ENCODE peak calls at places on chromosomes 5 and 9, in five cellular contexts. One of them, this sample, is unnamed.

GRCh38 chr5:52725065-52725746 is 62.5 kb upstream of the ITGA1 start:
- DNase-seq in sigmoid colon: no peak
- DNase-seq in K562: no peak
- DNase-seq in GM12878: no peak
- DNase-seq in transverse colon: peak; percentile 35
- DNase-seq in this sample: no peak

GRCh38 chr5:5467737-5468136 is 45.3 kb downstream of the ICE1 start:
- DNase-seq in sigmoid colon: no peak
- DNase-seq in K562: no peak
- DNase-seq in GM12878: no peak
- DNase-seq in transverse colon: no peak
- DNase-seq in this sample: no peak

GRCh38 chr5:169628891-169629290 is 8.2 kb upstream of the DOCK2 start:
- DNase-seq in sigmoid colon: no peak
- DNase-seq in K562: no peak
- DNase-seq in GM12878: no peak
- DNase-seq in transverse colon: no peak
- DNase-seq in this sample: no peak

GRCh38 chr5:138752341-138752950 is 779 bp upstream of the CTNNA1 start:
- DNase-seq in sigmoid colon: peak; percentile 68
- DNase-seq in K562: peak; percentile 67
- DNase-seq in GM12878: no peak
- DNase-seq in transverse colon: peak; percentile 25
- DNase-seq in this sample: no peak

GRCh38 chr5:74414228-74414627 is 226.3 kb downstream of the ENC1 start:
- DNase-seq in sigmoid colon: no peak
- DNase-seq in K562: no peak
- DNase-seq in GM12878: no peak
- DNase-seq in transverse colon: no peak
- DNase-seq in this sample: no peak

GRCh38 chr5:2369178-2369577 is 382.3 kb downstream of the IRX2 start:
- DNase-seq in sigmoid colon: no peak
- DNase-seq in K562: no peak
- DNase-seq in GM12878: no peak
- DNase-seq in transverse colon: no peak
- DNase-seq in this sample: no peak

GRCh38 chr5:93010626-93011025 is 570.4 kb downstream of the NR2F1-AS1 start:
- DNase-seq in sigmoid colon: no peak
- DNase-seq in K562: no peak
- DNase-seq in GM12878: no peak
- DNase-seq in transverse colon: no peak
- DNase-seq in this sample: no peak

GRCh38 chr5:109196486-109196885 is 213.3 kb downstream of the PJA2 start:
- DNase-seq in sigmoid colon: no peak
- DNase-seq in K562: no peak
- DNase-seq in GM12878: no peak
- DNase-seq in transverse colon: no peak
- DNase-seq in this sample: peak; percentile 53

GRCh38 chr9:106962615-106963363 is 99.8 kb downstream of the ZNF462 start:
- DNase-seq in sigmoid colon: no peak
- DNase-seq in K562: no peak
- DNase-seq in GM12878: no peak
- DNase-seq in transverse colon: no peak
- DNase-seq in this sample: peak; percentile 97

GRCh38 chr5:140926211-140926902 is at the start of gene PCDHAC1:
- DNase-seq in sigmoid colon: peak; percentile 85
- DNase-seq in K562: peak; percentile 18
- DNase-seq in GM12878: no peak
- DNase-seq in transverse colon: peak; percentile 46
- DNase-seq in this sample: peak; percentile 77

GRCh38 chr9:138040446-138041430 is 163.2 kb downstream of the CACNA1B start:
- DNase-seq in sigmoid colon: no peak
- DNase-seq in K562: no peak
- DNase-seq in GM12878: no peak
- DNase-seq in transverse colon: no peak
- DNase-seq in this sample: no peak

GRCh38 chr9:13295556-13295955 is 16.1 kb upstream of the MPDZ start:
- DNase-seq in sigmoid colon: no peak
- DNase-seq in K562: no peak
- DNase-seq in GM12878: no peak
- DNase-seq in transverse colon: no peak
- DNase-seq in this sample: no peak

GRCh38 chr5:147786115-147786514 is 3.6 kb upstream of the JAKMIP2 start:
- DNase-seq in sigmoid colon: no peak
- DNase-seq in K562: no peak
- DNase-seq in GM12878: no peak
- DNase-seq in transverse colon: no peak
- DNase-seq in this sample: no peak

GRCh38 chr5:15013654-15014463 is 142.3 kb upstream of the ANKH start:
- DNase-seq in sigmoid colon: no peak
- DNase-seq in K562: peak; percentile 41
- DNase-seq in GM12878: no peak
- DNase-seq in transverse colon: no peak
- DNase-seq in this sample: peak; percentile 74

GRCh38 chr9:69857131-69857530 is 36.5 kb downstream of the CFAP95 start:
- DNase-seq in sigmoid colon: no peak
- DNase-seq in K562: no peak
- DNase-seq in GM12878: no peak
- DNase-seq in transverse colon: no peak
- DNase-seq in this sample: peak; percentile 67

GRCh38 chr9:20242767-20243166 is 379.5 kb downstream of the MLLT3 start:
- DNase-seq in sigmoid colon: no peak
- DNase-seq in K562: no peak
- DNase-seq in GM12878: peak; percentile 69
- DNase-seq in transverse colon: no peak
- DNase-seq in this sample: no peak

GRCh38 chr9:110330484-110331115 is 7.1 kb downstream of the TXNDC8 start:
- DNase-seq in sigmoid colon: no peak
- DNase-seq in K562: no peak
- DNase-seq in GM12878: no peak
- DNase-seq in transverse colon: no peak
- DNase-seq in this sample: no peak

GRCh38 chr5:57778528-57779175 is 296.0 kb upstream of the ACTBL2 start:
- DNase-seq in sigmoid colon: no peak
- DNase-seq in K562: no peak
- DNase-seq in GM12878: no peak
- DNase-seq in transverse colon: no peak
- DNase-seq in this sample: peak; percentile 92

GRCh38 chr5:57488308-57488955 is 5.8 kb upstream of the ACTBL2 start:
- DNase-seq in sigmoid colon: no peak
- DNase-seq in K562: no peak
- DNase-seq in GM12878: no peak
- DNase-seq in transverse colon: no peak
- DNase-seq in this sample: peak; percentile 91

DNA sequence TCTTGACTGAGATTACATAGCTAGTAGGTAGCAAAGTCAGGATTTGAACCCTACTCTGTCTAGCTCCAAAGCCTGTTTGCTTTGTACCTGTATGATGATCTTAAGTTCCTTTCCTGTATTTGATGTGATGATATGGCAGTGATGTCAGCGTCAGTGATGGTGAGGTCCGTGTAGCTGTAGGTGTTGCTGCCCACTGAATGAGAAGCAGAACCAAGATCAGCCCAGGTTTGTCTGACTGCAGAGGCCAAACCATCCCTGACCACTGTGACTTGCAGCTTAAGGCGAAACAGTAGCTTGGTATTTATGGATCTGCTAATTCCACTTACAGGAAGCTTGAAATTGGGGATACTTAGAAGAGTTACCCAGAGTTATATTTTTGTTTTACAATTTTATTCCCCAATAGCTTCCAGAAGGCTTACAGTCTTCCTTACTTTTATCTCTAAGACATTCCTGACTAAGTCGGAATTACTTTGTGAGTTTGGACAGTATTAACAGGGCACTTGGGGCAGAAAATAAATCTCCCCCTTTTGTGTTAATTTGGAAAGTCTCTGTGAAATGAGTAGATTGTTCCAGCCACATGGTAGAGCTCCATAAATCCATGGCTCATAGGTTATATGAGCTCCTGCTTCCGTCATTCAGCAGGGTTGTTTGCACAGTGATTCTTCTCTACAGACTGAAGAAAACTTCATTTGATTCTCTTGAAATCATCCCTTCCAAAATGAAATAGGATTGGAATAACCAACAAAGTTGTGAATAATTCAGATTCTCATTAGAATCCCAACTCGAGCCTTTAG is 273.4 kb downstream of the NR3C1 start:
- DNase-seq in sigmoid colon: no peak
- DNase-seq in K562: no peak
- DNase-seq in GM12878: no peak
- DNase-seq in transverse colon: no peak
- DNase-seq in this sample: no peak
- H3K27ac ChIP-seq in sigmoid colon: no peak overlapping the region
- H3K27ac ChIP-seq in K562: no peak overlapping the region
- H3K27ac ChIP-seq in GM12878: no peak overlapping the region
- H3K27ac ChIP-seq in transverse colon: no peak overlapping the region
- H3K27ac ChIP-seq in this sample: no peak overlapping the region

DNA sequence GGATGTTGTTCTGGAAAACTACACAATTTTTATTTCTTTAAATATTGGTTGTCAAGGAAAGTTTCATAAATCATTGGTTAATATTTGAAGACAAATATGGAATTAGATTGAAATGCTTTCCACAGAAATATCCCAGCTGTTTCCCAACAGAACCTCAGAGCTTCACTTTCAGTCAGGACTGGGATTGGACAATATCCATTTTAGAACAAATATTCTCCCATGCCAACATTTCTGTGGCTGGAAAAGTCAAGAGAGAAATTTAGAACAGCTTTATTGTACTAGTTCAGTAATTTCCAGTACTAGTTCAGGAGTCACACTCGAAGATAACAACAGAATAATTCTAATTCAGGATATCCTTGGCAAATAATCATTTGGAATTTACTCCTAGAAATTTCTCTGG is 116.1 kb upstream of the TUT7 start:
- DNase-seq in sigmoid colon: no peak
- DNase-seq in K562: no peak
- DNase-seq in GM12878: no peak
- DNase-seq in transverse colon: no peak
- DNase-seq in this sample: no peak
- TF ChIP-seq POLR2AphosphoS5 in sigmoid colon: no peak
- TF ChIP-seq POLR2AphosphoS5 in K562: no peak
- TF ChIP-seq POLR2AphosphoS5 in GM12878: no peak
- TF ChIP-seq POLR2AphosphoS5 in transverse colon: no peak
- TF ChIP-seq POLR2AphosphoS5 in this sample: no peak

GRCh38 chr9:127580879-127581278 is 31.2 kb upstream of the STXBP1 start:
- DNase-seq in sigmoid colon: no peak
- DNase-seq in K562: peak; percentile 4
- DNase-seq in GM12878: no peak
- DNase-seq in transverse colon: no peak
- DNase-seq in this sample: no peak
- H3K27ac ChIP-seq in sigmoid colon: peak overlapping the region; percentile 93
- H3K27ac ChIP-seq in K562: no peak overlapping the region
- H3K27ac ChIP-seq in GM12878: no peak overlapping the region
- H3K27ac ChIP-seq in transverse colon: no peak overlapping the region
- H3K27ac ChIP-seq in this sample: no peak overlapping the region

GRCh38 chr5:137672001-137672400 is 63.9 kb downstream of the KLHL3 start:
- DNase-seq in sigmoid colon: no peak
- DNase-seq in K562: no peak
- DNase-seq in GM12878: no peak
- DNase-seq in transverse colon: peak; percentile 10
- DNase-seq in this sample: no peak
- TF ChIP-seq POLR2AphosphoS5 in sigmoid colon: no peak
- TF ChIP-seq POLR2AphosphoS5 in K562: no peak
- TF ChIP-seq POLR2AphosphoS5 in GM12878: no peak
- TF ChIP-seq POLR2AphosphoS5 in transverse colon: no peak
- TF ChIP-seq POLR2AphosphoS5 in this sample: no peak

GRCh38 chr5:126455264-126455663 is 32.1 kb downstream of the GRAMD2B start:
- DNase-seq in sigmoid colon: no peak
- DNase-seq in K562: no peak
- DNase-seq in GM12878: no peak
- DNase-seq in transverse colon: no peak
- DNase-seq in this sample: peak; percentile 14
- H3K27ac ChIP-seq in sigmoid colon: no peak overlapping the region
- H3K27ac ChIP-seq in K562: no peak overlapping the region
- H3K27ac ChIP-seq in GM12878: no peak overlapping the region
- H3K27ac ChIP-seq in transverse colon: peak overlapping the region; percentile 35
- H3K27ac ChIP-seq in this sample: no peak overlapping the region

GRCh38 chr9:99368341-99369326 is 146.6 kb downstream of the SEC61B start:
- DNase-seq in sigmoid colon: peak; percentile 77
- DNase-seq in K562: no peak
- DNase-seq in GM12878: peak; percentile 24
- DNase-seq in transverse colon: peak; percentile 10
- DNase-seq in this sample: peak; percentile 48
- TF ChIP-seq POLR2AphosphoS5 in sigmoid colon: peak; percentile 82
- TF ChIP-seq POLR2AphosphoS5 in K562: no peak
- TF ChIP-seq POLR2AphosphoS5 in GM12878: no peak
- TF ChIP-seq POLR2AphosphoS5 in transverse colon: no peak
- TF ChIP-seq POLR2AphosphoS5 in this sample: no peak

DNA sequence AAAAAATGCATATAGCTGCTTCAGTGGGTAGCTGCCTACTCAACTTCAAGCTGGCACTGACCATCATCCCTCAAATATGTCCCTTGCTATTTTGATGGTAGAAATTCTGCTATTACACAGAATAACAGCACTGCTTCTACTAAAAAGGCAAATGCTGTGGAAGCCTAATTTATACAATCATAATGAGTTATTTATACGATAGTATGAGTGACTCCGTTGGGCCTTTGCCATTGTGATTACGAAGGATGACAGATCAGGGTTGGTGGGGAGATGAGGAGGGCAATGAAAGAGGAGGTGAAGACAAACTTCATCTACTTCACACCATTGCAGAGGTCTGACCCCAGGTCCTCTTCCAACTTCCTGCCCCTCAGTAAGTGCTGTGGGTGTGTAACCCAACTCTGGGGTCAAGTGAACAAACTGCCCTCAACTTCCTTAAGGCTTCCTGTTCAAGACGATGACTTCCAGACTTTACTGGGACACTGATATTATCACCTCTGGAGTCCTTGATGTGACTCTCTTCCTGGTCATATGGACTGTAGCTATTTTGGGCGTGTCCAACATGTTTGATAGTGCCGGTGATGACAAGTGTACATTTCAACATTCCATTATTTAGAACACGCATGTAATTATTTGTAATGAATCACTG is 74.1 kb upstream of the RPS23 start:
- DNase-seq in sigmoid colon: no peak
- DNase-seq in K562: no peak
- DNase-seq in GM12878: no peak
- DNase-seq in transverse colon: no peak
- DNase-seq in this sample: peak; percentile 64
- H3K27ac ChIP-seq in sigmoid colon: no peak overlapping the region
- H3K27ac ChIP-seq in K562: no peak overlapping the region
- H3K27ac ChIP-seq in GM12878: no peak overlapping the region
- H3K27ac ChIP-seq in transverse colon: no peak overlapping the region
- H3K27ac ChIP-seq in this sample: peak overlapping the region; percentile 63

GRCh38 chr9:130320697-130321080 is 55.1 kb downstream of the HMCN2 start:
- DNase-seq in sigmoid colon: no peak
- DNase-seq in K562: peak; percentile 86
- DNase-seq in GM12878: no peak
- DNase-seq in transverse colon: peak; percentile 21
- DNase-seq in this sample: no peak
- TF ChIP-seq POLR2AphosphoS5 in sigmoid colon: peak; percentile 33
- TF ChIP-seq POLR2AphosphoS5 in K562: no peak
- TF ChIP-seq POLR2AphosphoS5 in GM12878: no peak
- TF ChIP-seq POLR2AphosphoS5 in transverse colon: no peak
- TF ChIP-seq POLR2AphosphoS5 in this sample: no peak

GRCh38 chr5:122478741-122479459 is 166.9 kb downstream of the SNCAIP start:
- DNase-seq in sigmoid colon: no peak
- DNase-seq in K562: no peak
- DNase-seq in GM12878: no peak
- DNase-seq in transverse colon: no peak
- DNase-seq in this sample: no peak
- H3K27ac ChIP-seq in sigmoid colon: no peak overlapping the region
- H3K27ac ChIP-seq in K562: no peak overlapping the region
- H3K27ac ChIP-seq in GM12878: no peak overlapping the region
- H3K27ac ChIP-seq in transverse colon: peak overlapping the region; percentile 61
- H3K27ac ChIP-seq in this sample: no peak overlapping the region

GRCh38 chr9:76395381-76395780 is 1.2 kb upstream of the RFK start:
- DNase-seq in sigmoid colon: no peak
- DNase-seq in K562: no peak
- DNase-seq in GM12878: no peak
- DNase-seq in transverse colon: no peak
- DNase-seq in this sample: no peak
- TF ChIP-seq POLR2AphosphoS5 in sigmoid colon: no peak
- TF ChIP-seq POLR2AphosphoS5 in K562: no peak
- TF ChIP-seq POLR2AphosphoS5 in GM12878: no peak
- TF ChIP-seq POLR2AphosphoS5 in transverse colon: no peak
- TF ChIP-seq POLR2AphosphoS5 in this sample: no peak

This sample was measured in endothelial cell of umbilical vein.